ENCODE peak calls at places on chromosome 10, in six cellular contexts. One of them, this sample, is unnamed.

GRCh38 chr10:27742195-27742925 is 3.3 kb downstream of the MKX start:
- DNase-seq in astrocyte of the spinal cord: peak; percentile 89
- DNase-seq in H7: peak; percentile 89
- DNase-seq in aorta: peak; percentile 94
- DNase-seq in HT1080: peak; percentile 75
- DNase-seq in stimulated activated CD4-positive, alpha-beta T cell treated with anti-CD3 and anti-CD28 coated beads, Interleukin-2, amount 100 ng/mL, for 24 hours: peak; percentile 88
- DNase-seq in this sample: peak; percentile 84

GRCh38 chr10:63801139-63801538 is 279.9 kb downstream of the REEP3 start:
- DNase-seq in stimulated activated CD4-positive, alpha-beta T cell treated with anti-CD3 and anti-CD28 coated beads, Interleukin-2, amount 100 ng/mL, for 24 hours: no peak
- DNase-seq in HT1080: no peak
- DNase-seq in H7: no peak
- DNase-seq in aorta: no peak
- DNase-seq in astrocyte of the spinal cord: no peak
- DNase-seq in this sample: no peak

GRCh38 chr10:3217301-3217700 is 44.7 kb upstream of the PITRM1 start:
- DNase-seq in astrocyte of the spinal cord: peak; percentile 71
- DNase-seq in aorta: no peak
- DNase-seq in HT1080: peak; percentile 53
- DNase-seq in stimulated activated CD4-positive, alpha-beta T cell treated with anti-CD3 and anti-CD28 coated beads, Interleukin-2, amount 100 ng/mL, for 24 hours: no peak
- DNase-seq in H7: no peak
- DNase-seq in this sample: no peak

GRCh38 chr10:70837660-70838059 is 21.9 kb downstream of the SGPL1 start:
- DNase-seq in astrocyte of the spinal cord: no peak
- DNase-seq in stimulated activated CD4-positive, alpha-beta T cell treated with anti-CD3 and anti-CD28 coated beads, Interleukin-2, amount 100 ng/mL, for 24 hours: no peak
- DNase-seq in HT1080: no peak
- DNase-seq in aorta: no peak
- DNase-seq in H7: no peak
- DNase-seq in this sample: no peak

GRCh38 chr10:60944159-60944909 is at the start of gene RHOBTB1:
- DNase-seq in H7: peak; percentile 87
- DNase-seq in astrocyte of the spinal cord: peak; percentile 88
- DNase-seq in stimulated activated CD4-positive, alpha-beta T cell treated with anti-CD3 and anti-CD28 coated beads, Interleukin-2, amount 100 ng/mL, for 24 hours: peak; percentile 40
- DNase-seq in HT1080: peak; percentile 64
- DNase-seq in aorta: peak; percentile 93
- DNase-seq in this sample: peak; percentile 77

GRCh38 chr10:69321865-69322264 is 43.6 kb downstream of the HK1 start:
- DNase-seq in astrocyte of the spinal cord: no peak
- DNase-seq in HT1080: no peak
- DNase-seq in H7: no peak
- DNase-seq in stimulated activated CD4-positive, alpha-beta T cell treated with anti-CD3 and anti-CD28 coated beads, Interleukin-2, amount 100 ng/mL, for 24 hours: no peak
- DNase-seq in aorta: no peak
- DNase-seq in this sample: no peak

GRCh38 chr10:118332948-118333710 is 9.0 kb downstream of the FAM204A start:
- DNase-seq in stimulated activated CD4-positive, alpha-beta T cell treated with anti-CD3 and anti-CD28 coated beads, Interleukin-2, amount 100 ng/mL, for 24 hours: no peak
- DNase-seq in H7: no peak
- DNase-seq in HT1080: no peak
- DNase-seq in aorta: no peak
- DNase-seq in astrocyte of the spinal cord: no peak
- DNase-seq in this sample: no peak

GRCh38 chr10:30000802-30001571 is 58.4 kb downstream of the JCAD start:
- DNase-seq in HT1080: peak; percentile 61
- DNase-seq in astrocyte of the spinal cord: peak; percentile 86
- DNase-seq in H7: no peak
- DNase-seq in stimulated activated CD4-positive, alpha-beta T cell treated with anti-CD3 and anti-CD28 coated beads, Interleukin-2, amount 100 ng/mL, for 24 hours: no peak
- DNase-seq in aorta: no peak
- DNase-seq in this sample: no peak

GRCh38 chr10:122236690-122237306 is 34.3 kb upstream of the BTBD16 start:
- DNase-seq in H7: no peak
- DNase-seq in HT1080: no peak
- DNase-seq in stimulated activated CD4-positive, alpha-beta T cell treated with anti-CD3 and anti-CD28 coated beads, Interleukin-2, amount 100 ng/mL, for 24 hours: no peak
- DNase-seq in aorta: no peak
- DNase-seq in astrocyte of the spinal cord: no peak
- DNase-seq in this sample: no peak

GRCh38 chr10:5958680-5959079 is 18.7 kb downstream of the IL15RA start:
- DNase-seq in H7: peak; percentile 36
- DNase-seq in astrocyte of the spinal cord: no peak
- DNase-seq in stimulated activated CD4-positive, alpha-beta T cell treated with anti-CD3 and anti-CD28 coated beads, Interleukin-2, amount 100 ng/mL, for 24 hours: no peak
- DNase-seq in aorta: no peak
- DNase-seq in HT1080: no peak
- DNase-seq in this sample: no peak

GRCh38 chr10:103706047-103706446 is 149.3 kb downstream of the SH3PXD2A start:
- DNase-seq in astrocyte of the spinal cord: no peak
- DNase-seq in stimulated activated CD4-positive, alpha-beta T cell treated with anti-CD3 and anti-CD28 coated beads, Interleukin-2, amount 100 ng/mL, for 24 hours: no peak
- DNase-seq in HT1080: no peak
- DNase-seq in H7: peak; percentile 53
- DNase-seq in aorta: no peak
- DNase-seq in this sample: no peak

GRCh38 chr10:80191589-80192270 is 13.6 kb downstream of the ANXA11 start:
- DNase-seq in stimulated activated CD4-positive, alpha-beta T cell treated with anti-CD3 and anti-CD28 coated beads, Interleukin-2, amount 100 ng/mL, for 24 hours: no peak
- DNase-seq in HT1080: no peak
- DNase-seq in astrocyte of the spinal cord: no peak
- DNase-seq in H7: no peak
- DNase-seq in aorta: peak; percentile 65
- DNase-seq in this sample: no peak

GRCh38 chr10:9596368-9596920 is 1421.2 kb upstream of the CELF2 start:
- DNase-seq in aorta: no peak
- DNase-seq in HT1080: peak; percentile 93
- DNase-seq in astrocyte of the spinal cord: peak; percentile 63
- DNase-seq in H7: no peak
- DNase-seq in stimulated activated CD4-positive, alpha-beta T cell treated with anti-CD3 and anti-CD28 coated beads, Interleukin-2, amount 100 ng/mL, for 24 hours: no peak
- DNase-seq in this sample: no peak

GRCh38 chr10:102118867-102119266 is 1.3 kb downstream of the LDB1 start:
- DNase-seq in H7: no peak
- DNase-seq in astrocyte of the spinal cord: peak; percentile 22
- DNase-seq in aorta: no peak
- DNase-seq in HT1080: no peak
- DNase-seq in stimulated activated CD4-positive, alpha-beta T cell treated with anti-CD3 and anti-CD28 coated beads, Interleukin-2, amount 100 ng/mL, for 24 hours: peak; percentile 31
- DNase-seq in this sample: no peak

GRCh38 chr10:124523301-124523871 is 61.8 kb downstream of the LHPP start:
- DNase-seq in stimulated activated CD4-positive, alpha-beta T cell treated with anti-CD3 and anti-CD28 coated beads, Interleukin-2, amount 100 ng/mL, for 24 hours: no peak
- DNase-seq in H7: peak; percentile 67
- DNase-seq in HT1080: no peak
- DNase-seq in astrocyte of the spinal cord: no peak
- DNase-seq in aorta: peak; percentile 79
- DNase-seq in this sample: no peak

GRCh38 chr10:102067091-102067916 is 2.2 kb downstream of the HPS6 start:
- DNase-seq in aorta: peak; percentile 73
- DNase-seq in stimulated activated CD4-positive, alpha-beta T cell treated with anti-CD3 and anti-CD28 coated beads, Interleukin-2, amount 100 ng/mL, for 24 hours: no peak
- DNase-seq in HT1080: no peak
- DNase-seq in astrocyte of the spinal cord: no peak
- DNase-seq in H7: no peak
- DNase-seq in this sample: no peak

GRCh38 chr10:131109746-131110145 is 201.8 kb downstream of the TCERG1L start:
- DNase-seq in aorta: no peak
- DNase-seq in stimulated activated CD4-positive, alpha-beta T cell treated with anti-CD3 and anti-CD28 coated beads, Interleukin-2, amount 100 ng/mL, for 24 hours: no peak
- DNase-seq in H7: no peak
- DNase-seq in HT1080: no peak
- DNase-seq in astrocyte of the spinal cord: no peak
- DNase-seq in this sample: no peak

GRCh38 chr10:33180390-33180789 is 154.1 kb downstream of the NRP1 start:
- DNase-seq in HT1080: no peak
- DNase-seq in H7: no peak
- DNase-seq in astrocyte of the spinal cord: no peak
- DNase-seq in aorta: no peak
- DNase-seq in stimulated activated CD4-positive, alpha-beta T cell treated with anti-CD3 and anti-CD28 coated beads, Interleukin-2, amount 100 ng/mL, for 24 hours: peak; percentile 19
- DNase-seq in this sample: no peak

GRCh38 chr10:97079157-97079435 is 106.7 kb downstream of the SLIT1 start:
- DNase-seq in astrocyte of the spinal cord: no peak
- DNase-seq in HT1080: no peak
- DNase-seq in H7: no peak
- DNase-seq in stimulated activated CD4-positive, alpha-beta T cell treated with anti-CD3 and anti-CD28 coated beads, Interleukin-2, amount 100 ng/mL, for 24 hours: no peak
- DNase-seq in aorta: no peak
- DNase-seq in this sample: no peak

GRCh38 chr10:29119374-29119773 is 169.5 kb upstream of the LYZL1 start:
- DNase-seq in stimulated activated CD4-positive, alpha-beta T cell treated with anti-CD3 and anti-CD28 coated beads, Interleukin-2, amount 100 ng/mL, for 24 hours: peak; percentile 32
- DNase-seq in astrocyte of the spinal cord: no peak
- DNase-seq in H7: peak; percentile 85
- DNase-seq in aorta: no peak
- DNase-seq in HT1080: peak; percentile 30
- DNase-seq in this sample: peak; percentile 82

GRCh38 chr10:31749981-31750850 is 178.4 kb downstream of the ARHGAP12 start:
- DNase-seq in astrocyte of the spinal cord: peak; percentile 42
- DNase-seq in stimulated activated CD4-positive, alpha-beta T cell treated with anti-CD3 and anti-CD28 coated beads, Interleukin-2, amount 100 ng/mL, for 24 hours: no peak
- DNase-seq in aorta: no peak
- DNase-seq in HT1080: no peak
- DNase-seq in H7: peak; percentile 50
- DNase-seq in this sample: no peak

GRCh38 chr10:14653271-14654161 is 121.2 kb downstream of the FAM107B start:
- DNase-seq in astrocyte of the spinal cord: peak; percentile 76
- DNase-seq in stimulated activated CD4-positive, alpha-beta T cell treated with anti-CD3 and anti-CD28 coated beads, Interleukin-2, amount 100 ng/mL, for 24 hours: no peak
- DNase-seq in HT1080: peak; percentile 49
- DNase-seq in H7: peak; percentile 54
- DNase-seq in aorta: no peak
- DNase-seq in this sample: peak; percentile 62

GRCh38 chr10:47336387-47337134 is 11.6 kb upstream of the RBP3 start:
- DNase-seq in HT1080: no peak
- DNase-seq in stimulated activated CD4-positive, alpha-beta T cell treated with anti-CD3 and anti-CD28 coated beads, Interleukin-2, amount 100 ng/mL, for 24 hours: no peak
- DNase-seq in H7: no peak
- DNase-seq in astrocyte of the spinal cord: peak; percentile 67
- DNase-seq in aorta: peak; percentile 45
- DNase-seq in this sample: no peak

GRCh38 chr10:18140957-18141888 is 999 bp downstream of the CACNB2 start:
- DNase-seq in HT1080: no peak
- DNase-seq in aorta: no peak
- DNase-seq in astrocyte of the spinal cord: no peak
- DNase-seq in H7: peak; percentile 64
- DNase-seq in stimulated activated CD4-positive, alpha-beta T cell treated with anti-CD3 and anti-CD28 coated beads, Interleukin-2, amount 100 ng/mL, for 24 hours: no peak
- DNase-seq in this sample: peak; percentile 35

GRCh38 chr10:94085288-94085687 is 91.6 kb downstream of the PLCE1 start:
- DNase-seq in stimulated activated CD4-positive, alpha-beta T cell treated with anti-CD3 and anti-CD28 coated beads, Interleukin-2, amount 100 ng/mL, for 24 hours: no peak
- DNase-seq in H7: no peak
- DNase-seq in aorta: no peak
- DNase-seq in HT1080: no peak
- DNase-seq in astrocyte of the spinal cord: no peak
- DNase-seq in this sample: no peak

This sample was measured in iPS-NIHi11.